ENCODE peak calls at places on chromosomes 16 and 17, in four cellular contexts. A is NCI-H774, I is type B pancreatic cell, G is NCI-H446. T is an unnamed sample.

GRCh38 chr16:1093284-1094123 is 2.5 kb downstream of the C1QTNF8 start:
- DNase-seq in A (no peak), I (no peak), G (no peak), T (no peak)

GRCh38 chr16:89860747-89861304 is 12.6 kb upstream of the TCF25 start:
- DNase-seq in A (no peak), I (peak), G (no peak), T (no peak)

GRCh38 chr17:67078292-67078691 is 33.9 kb downstream of the CACNG1 start:
- DNase-seq in A (no peak), I (no peak), G (no peak), T (no peak)

GRCh38 chr17:28372945-28373274 is 1.4 kb downstream of the SARM1 start:
- DNase-seq in A (no peak), I (no peak), G (no peak), T (no peak)

GRCh38 chr16:16150117-16150877 is 73.0 kb downstream of the ABCC6 start:
- DNase-seq in A (no peak), I (no peak), G (no peak), T (no peak)

GRCh38 chr16:85667261-85667660 is 21.5 kb downstream of the GINS2 start:
- DNase-seq in A (no peak), I (no peak), G (no peak), T (no peak)

GRCh38 chr17:57357392-57357784 is 101.1 kb downstream of the MSI2 start:
- DNase-seq in A (peak), I (no peak), G (no peak), T (no peak)

GRCh38 chr16:27571433-27572306 is 21.7 kb downstream of the KATNIP start:
- DNase-seq in A (no peak), I (no peak), G (no peak), T (no peak)

GRCh38 chr17:35129973-35130351 is 8.5 kb downstream of the FNDC8 start:
- DNase-seq in A (no peak), I (no peak), G (no peak), T (no peak)

GRCh38 chr16:28320023-28320561 is 27.8 kb downstream of the SBK1 start:
- DNase-seq in A (no peak), I (no peak), G (no peak), T (no peak)

GRCh38 chr17:7379134-7379533 is 1.8 kb upstream of the TNK1 start:
- DNase-seq in A (no peak), I (no peak), G (no peak), T (no peak)

T was measured in vagina.